ENCODE peak calls at places on chromosomes 6 and 20, in six cellular contexts. L, R, B, W, I and D are unnamed samples.

GRCh38 chr6:14274016-14274415 is 156.4 kb downstream of the CD83 start:
- DNase-seq in R (peak), L (no peak), W (no peak), B (no peak), I (no peak), D (no peak)

GRCh38 chr20:4073852-4074741 is 58.7 kb upstream of the RNF24 start:
- DNase-seq in R (peak), L (no peak), I (no peak), W (no peak), B (no peak), D (no peak)

GRCh38 chr20:49663112-49663511 is 50.6 kb downstream of the B4GALT5 start:
- DNase-seq in W (no peak), R (no peak), I (no peak), L (no peak), B (no peak), D (no peak)

GRCh38 chr6:117545161-117545595 is 57.1 kb downstream of the GOPC start:
- DNase-seq in L (no peak), W (no peak), I (peak), B (no peak), R (no peak), D (no peak)

GRCh38 chr20:36644032-36644712 is 1.8 kb downstream of the SLA2 start:
- DNase-seq in W (no peak), L (no peak), I (no peak), R (no peak), B (no peak), D (no peak)

GRCh38 chr6:20817806-20818320 is 283.6 kb downstream of the CDKAL1 start:
- DNase-seq in R (no peak), B (no peak), W (no peak), I (no peak), L (no peak), D (no peak)

GRCh38 chr6:134474980-134475379 is 157.1 kb upstream of the SGK1 start:
- DNase-seq in I (no peak), R (no peak), B (no peak), L (no peak), W (no peak), D (no peak)

GRCh38 chr6:167555836-167556235 is 230.9 kb downstream of the TTLL2 start:
- DNase-seq in W (no peak), L (no peak), I (no peak), B (no peak), R (no peak), D (no peak)

GRCh38 chr20:1897486-1897885 is 2.3 kb downstream of the SIRPA start:
- DNase-seq in I (no peak), W (no peak), B (no peak), L (no peak), R (no peak), D (no peak)

GRCh38 chr6:29602564-29603361 is 17.8 kb downstream of the OR2H2 start:
- DNase-seq in W (peak), L (no peak), B (peak), R (peak), I (peak), D (peak)
- TF ChIP-seq JUND in W (no peak), L (no peak), B (no peak), R (no peak), I (no peak), D (no peak)

GRCh38 chr6:33073431-33073871 is at the start of gene HLA-DPA1:
- DNase-seq in L (peak), B (peak), R (no peak), W (peak), I (no peak), D (peak)
- TF ChIP-seq JUND in L (no peak), B (no peak), R (no peak), W (no peak), I (no peak), D (no peak)

GRCh38 chr6:138977646-138978167 is 10.3 kb downstream of the REPS1 start:
- DNase-seq in B (no peak), I (no peak), W (no peak), L (no peak), R (no peak), D (no peak)
- TF ChIP-seq JUND in B (no peak), I (no peak), W (no peak), L (no peak), R (no peak), D (no peak)

GRCh38 chr20:57581202-57582028 is 20.5 kb downstream of the PCK1 start:
- DNase-seq in R (no peak), W (no peak), L (no peak), B (no peak), I (no peak), D (no peak)
- TF ChIP-seq JUND in R (no peak), W (no peak), L (no peak), B (no peak), I (no peak), D (no peak)

DNA sequence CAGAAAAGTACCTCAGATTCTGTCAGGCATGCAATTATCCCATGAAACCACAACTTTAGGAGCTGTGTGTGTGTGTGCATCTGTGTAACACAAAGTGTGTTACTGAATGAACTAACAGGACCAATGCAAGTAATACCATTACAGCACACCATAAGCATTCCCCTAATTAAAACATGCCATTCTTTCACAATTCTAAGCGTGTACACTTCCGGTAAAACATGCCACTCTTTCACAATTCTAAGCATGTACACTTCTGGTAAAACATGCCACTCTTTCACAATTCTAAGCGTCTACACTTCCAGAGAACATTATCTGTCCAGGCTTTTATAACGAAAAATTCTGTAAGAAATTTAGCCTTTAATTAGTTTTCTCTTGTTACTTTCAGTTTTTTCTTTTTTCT is 238.2 kb downstream of the GMDS start:
- DNase-seq in L (no peak), B (no peak), I (no peak), R (no peak), W (no peak), D (no peak)
- TF ChIP-seq JUND in L (no peak), B (no peak), I (no peak), R (no peak), W (no peak), D (no peak)